ENCODE peak calls at places on chromosomes 2 and 18, in nine cellular contexts. One of them, this sample, is unnamed. For H3K4me1, the result is how much of the 10 kb centered on the place peaks cover.

GRCh38 chr2:143125647-143126046 is 3.6 kb upstream of the ARHGAP15 start:
- DNase-seq in neural progenitor cell: no peak
- DNase-seq in left ventricle myocardium inferior: no peak
- DNase-seq in uterus: no peak
- DNase-seq in mammary epithelial cell: no peak
- DNase-seq in cardiac muscle cell: no peak
- DNase-seq in K562: no peak
- DNase-seq in adrenal gland: no peak
- DNase-seq in prostate gland: no peak
- DNase-seq in this sample: no peak

GRCh38 chr2:196900843-196901242 is 25.7 kb downstream of the PGAP1 start:
- DNase-seq in prostate gland: no peak
- DNase-seq in mammary epithelial cell: no peak
- DNase-seq in cardiac muscle cell: no peak
- DNase-seq in neural progenitor cell: no peak
- DNase-seq in K562: no peak
- DNase-seq in adrenal gland: no peak
- DNase-seq in left ventricle myocardium inferior: no peak
- DNase-seq in uterus: no peak
- DNase-seq in this sample: no peak

GRCh38 chr2:27960237-27960912 is 69.8 kb downstream of the BABAM2 start:
- DNase-seq in K562: no peak
- DNase-seq in neural progenitor cell: no peak
- DNase-seq in left ventricle myocardium inferior: no peak
- DNase-seq in uterus: no peak
- DNase-seq in prostate gland: no peak
- DNase-seq in adrenal gland: no peak
- DNase-seq in cardiac muscle cell: peak
- DNase-seq in mammary epithelial cell: peak
- DNase-seq in this sample: no peak

GRCh38 chr2:128799736-128800135 is 481.1 kb upstream of the HS6ST1 start:
- DNase-seq in adrenal gland: no peak
- DNase-seq in prostate gland: no peak
- DNase-seq in left ventricle myocardium inferior: no peak
- DNase-seq in cardiac muscle cell: no peak
- DNase-seq in neural progenitor cell: no peak
- DNase-seq in K562: no peak
- DNase-seq in uterus: no peak
- DNase-seq in mammary epithelial cell: no peak
- DNase-seq in this sample: no peak

GRCh38 chr2:120300385-120300784 is 45.6 kb upstream of the INHBB start:
- DNase-seq in cardiac muscle cell: no peak
- DNase-seq in K562: no peak
- DNase-seq in left ventricle myocardium inferior: no peak
- DNase-seq in mammary epithelial cell: no peak
- DNase-seq in adrenal gland: no peak
- DNase-seq in prostate gland: no peak
- DNase-seq in uterus: no peak
- DNase-seq in neural progenitor cell: no peak
- DNase-seq in this sample: no peak

GRCh38 chr18:59696311-59697235 is 650 bp downstream of the CCBE1 start:
- DNase-seq in neural progenitor cell: peak
- DNase-seq in mammary epithelial cell: peak
- DNase-seq in cardiac muscle cell: peak
- DNase-seq in uterus: peak
- DNase-seq in adrenal gland: peak
- DNase-seq in K562: no peak
- DNase-seq in prostate gland: no peak
- DNase-seq in left ventricle myocardium inferior: peak
- DNase-seq in this sample: no peak

GRCh38 chr2:65932571-65932970 is 500.2 kb upstream of the SPRED2 start:
- DNase-seq in cardiac muscle cell: no peak
- DNase-seq in mammary epithelial cell: no peak
- DNase-seq in uterus: no peak
- DNase-seq in adrenal gland: no peak
- DNase-seq in K562: no peak
- DNase-seq in neural progenitor cell: no peak
- DNase-seq in left ventricle myocardium inferior: no peak
- DNase-seq in prostate gland: no peak
- DNase-seq in this sample: no peak

GRCh38 chr2:230933521-230934180 is 8.6 kb upstream of the GPR55 start:
- DNase-seq in mammary epithelial cell: no peak
- DNase-seq in neural progenitor cell: no peak
- DNase-seq in cardiac muscle cell: no peak
- DNase-seq in adrenal gland: no peak
- DNase-seq in left ventricle myocardium inferior: no peak
- DNase-seq in K562: no peak
- DNase-seq in prostate gland: no peak
- DNase-seq in uterus: peak
- DNase-seq in this sample: no peak

GRCh38 chr18:26425148-26425531 is 123.2 kb downstream of the KCTD1 start:
- DNase-seq in uterus: no peak
- DNase-seq in neural progenitor cell: no peak
- DNase-seq in K562: no peak
- DNase-seq in prostate gland: no peak
- DNase-seq in adrenal gland: no peak
- DNase-seq in cardiac muscle cell: peak
- DNase-seq in mammary epithelial cell: peak
- DNase-seq in left ventricle myocardium inferior: no peak
- DNase-seq in this sample: no peak

GRCh38 chr2:173963323-173963816 is 1.8 kb downstream of the SP3 start:
- DNase-seq in cardiac muscle cell: peak
- DNase-seq in prostate gland: no peak
- DNase-seq in left ventricle myocardium inferior: no peak
- DNase-seq in uterus: no peak
- DNase-seq in mammary epithelial cell: peak
- DNase-seq in K562: peak
- DNase-seq in neural progenitor cell: no peak
- DNase-seq in adrenal gland: peak
- DNase-seq in this sample: peak

GRCh38 chr2:65918760-65919187 is 486.4 kb upstream of the SPRED2 start:
- DNase-seq in K562: peak
- DNase-seq in uterus: no peak
- DNase-seq in neural progenitor cell: no peak
- DNase-seq in prostate gland: no peak
- DNase-seq in adrenal gland: no peak
- DNase-seq in left ventricle myocardium inferior: no peak
- DNase-seq in cardiac muscle cell: no peak
- DNase-seq in mammary epithelial cell: no peak
- DNase-seq in this sample: no peak

GRCh38 chr18:13464432-13465125 is 246.0 kb downstream of the LDLRAD4 start:
- DNase-seq in prostate gland: no peak
- DNase-seq in mammary epithelial cell: no peak
- DNase-seq in left ventricle myocardium inferior: peak
- DNase-seq in neural progenitor cell: no peak
- DNase-seq in K562: no peak
- DNase-seq in adrenal gland: peak
- DNase-seq in cardiac muscle cell: peak
- DNase-seq in uterus: no peak
- DNase-seq in this sample: peak

GRCh38 chr2:173184031-173185004 is 108.7 kb downstream of the MAP3K20 start:
- DNase-seq in mammary epithelial cell: peak
- DNase-seq in K562: peak
- DNase-seq in prostate gland: no peak
- DNase-seq in cardiac muscle cell: peak
- DNase-seq in adrenal gland: peak
- DNase-seq in neural progenitor cell: peak
- DNase-seq in left ventricle myocardium inferior: no peak
- DNase-seq in uterus: peak
- DNase-seq in this sample: no peak

GRCh38 chr18:42296723-42297122 is 341.7 kb downstream of the PIK3C3 start:
- DNase-seq in prostate gland: no peak
- DNase-seq in cardiac muscle cell: peak
- DNase-seq in adrenal gland: no peak
- DNase-seq in K562: no peak
- DNase-seq in left ventricle myocardium inferior: no peak
- DNase-seq in neural progenitor cell: no peak
- DNase-seq in mammary epithelial cell: no peak
- DNase-seq in uterus: no peak
- DNase-seq in this sample: no peak

GRCh38 chr18:42296192-42296591 is 341.2 kb downstream of the PIK3C3 start:
- DNase-seq in neural progenitor cell: no peak
- DNase-seq in uterus: no peak
- DNase-seq in prostate gland: no peak
- DNase-seq in adrenal gland: no peak
- DNase-seq in K562: no peak
- DNase-seq in left ventricle myocardium inferior: no peak
- DNase-seq in mammary epithelial cell: no peak
- DNase-seq in cardiac muscle cell: no peak
- DNase-seq in this sample: no peak

GRCh38 chr18:42298744-42299685 is 344.0 kb downstream of the PIK3C3 start:
- DNase-seq in K562: peak
- DNase-seq in uterus: peak
- DNase-seq in prostate gland: peak
- DNase-seq in mammary epithelial cell: peak
- DNase-seq in neural progenitor cell: peak
- DNase-seq in left ventricle myocardium inferior: peak
- DNase-seq in adrenal gland: peak
- DNase-seq in cardiac muscle cell: peak
- DNase-seq in this sample: peak
- H3K4me3 ChIP-seq in K562: no peak
- H3K4me3 ChIP-seq in uterus: peak
- H3K4me3 ChIP-seq in prostate gland: no peak
- H3K4me3 ChIP-seq in mammary epithelial cell: no peak
- H3K4me3 ChIP-seq in neural progenitor cell: no peak
- H3K4me3 ChIP-seq in left ventricle myocardium inferior: peak
- H3K4me3 ChIP-seq in adrenal gland: peak
- H3K4me3 ChIP-seq in cardiac muscle cell: no peak
- H3K4me3 ChIP-seq in this sample: no peak

GRCh38 chr2:10521356-10521755 is 73.2 kb upstream of the ODC1 start:
- DNase-seq in cardiac muscle cell: no peak
- DNase-seq in K562: no peak
- DNase-seq in prostate gland: no peak
- DNase-seq in neural progenitor cell: no peak
- DNase-seq in uterus: no peak
- DNase-seq in mammary epithelial cell: no peak
- DNase-seq in left ventricle myocardium inferior: no peak
- DNase-seq in adrenal gland: no peak
- DNase-seq in this sample: no peak

GRCh38 chr2:10519067-10519740 is 71.1 kb upstream of the ODC1 start:
- DNase-seq in K562: no peak
- DNase-seq in uterus: no peak
- DNase-seq in cardiac muscle cell: no peak
- DNase-seq in neural progenitor cell: no peak
- DNase-seq in mammary epithelial cell: no peak
- DNase-seq in adrenal gland: no peak
- DNase-seq in prostate gland: no peak
- DNase-seq in left ventricle myocardium inferior: no peak
- DNase-seq in this sample: no peak

GRCh38 chr2:10518470-10519060 is 70.4 kb upstream of the ODC1 start:
- DNase-seq in adrenal gland: no peak
- DNase-seq in prostate gland: no peak
- DNase-seq in mammary epithelial cell: no peak
- DNase-seq in uterus: no peak
- DNase-seq in neural progenitor cell: no peak
- DNase-seq in K562: no peak
- DNase-seq in cardiac muscle cell: no peak
- DNase-seq in left ventricle myocardium inferior: no peak
- DNase-seq in this sample: no peak

GRCh38 chr2:10520926-10521325 is 72.8 kb upstream of the ODC1 start:
- DNase-seq in left ventricle myocardium inferior: no peak
- DNase-seq in cardiac muscle cell: no peak
- DNase-seq in mammary epithelial cell: no peak
- DNase-seq in K562: no peak
- DNase-seq in uterus: no peak
- DNase-seq in adrenal gland: no peak
- DNase-seq in neural progenitor cell: no peak
- DNase-seq in prostate gland: no peak
- DNase-seq in this sample: no peak

GRCh38 chr2:10520154-10520553 is 72.0 kb upstream of the ODC1 start:
- DNase-seq in left ventricle myocardium inferior: no peak
- DNase-seq in prostate gland: no peak
- DNase-seq in mammary epithelial cell: no peak
- DNase-seq in uterus: no peak
- DNase-seq in neural progenitor cell: no peak
- DNase-seq in K562: no peak
- DNase-seq in adrenal gland: no peak
- DNase-seq in cardiac muscle cell: no peak
- DNase-seq in this sample: peak
- TF ChIP-seq CTCF in left ventricle myocardium inferior: no peak
- TF ChIP-seq CTCF in prostate gland: no peak
- TF ChIP-seq CTCF in mammary epithelial cell: no peak
- TF ChIP-seq CTCF in uterus: no peak
- TF ChIP-seq CTCF in neural progenitor cell: peak
- TF ChIP-seq CTCF in K562: peak
- TF ChIP-seq CTCF in adrenal gland: no peak
- TF ChIP-seq CTCF in cardiac muscle cell: no peak
- TF ChIP-seq CTCF in this sample: no peak

DNA sequence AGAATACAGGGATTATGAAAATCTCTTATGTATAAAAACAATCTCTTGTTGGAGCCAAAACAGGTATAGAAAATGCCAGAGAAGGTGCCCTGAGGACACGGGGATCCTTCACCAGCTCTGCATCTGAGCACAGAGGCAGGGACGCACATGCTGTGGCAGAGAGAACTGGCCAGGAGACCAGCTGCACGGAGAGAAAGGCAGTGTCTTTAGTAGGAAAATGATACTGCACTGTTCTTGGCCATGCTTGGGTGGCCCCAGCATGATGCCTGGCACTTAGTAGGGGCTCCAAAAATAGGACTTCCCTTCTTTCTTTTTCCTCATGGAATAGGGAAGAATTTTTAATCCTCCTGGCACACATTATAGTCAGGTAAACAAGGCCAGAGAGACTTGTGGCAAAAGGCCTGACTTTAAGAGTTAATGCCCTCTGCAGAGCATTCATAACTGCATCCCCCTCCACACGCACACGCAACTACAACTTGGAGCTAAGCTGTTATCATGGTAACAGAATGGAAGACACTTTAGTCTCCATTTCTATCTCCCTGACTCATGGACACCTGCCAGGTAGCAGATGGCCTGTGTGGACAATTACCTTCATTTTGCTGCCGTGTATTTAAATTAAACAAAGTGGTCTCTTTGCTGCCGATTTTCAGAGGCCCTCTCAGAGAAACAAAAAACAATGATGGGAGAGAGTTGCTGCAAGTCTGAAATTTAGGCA is 59.7 kb upstream of the DNMT3A start:
- DNase-seq in cardiac muscle cell: no peak
- DNase-seq in prostate gland: no peak
- DNase-seq in left ventricle myocardium inferior: no peak
- DNase-seq in uterus: no peak
- DNase-seq in mammary epithelial cell: no peak
- DNase-seq in neural progenitor cell: no peak
- DNase-seq in adrenal gland: no peak
- DNase-seq in K562: no peak
- DNase-seq in this sample: no peak
- H3K4me1 ChIP-seq in cardiac muscle cell: under half
- H3K4me1 ChIP-seq in prostate gland: under half
- H3K4me1 ChIP-seq in left ventricle myocardium inferior: under half
- H3K4me1 ChIP-seq in uterus: under half
- H3K4me1 ChIP-seq in mammary epithelial cell: under half
- H3K4me1 ChIP-seq in neural progenitor cell: under half
- H3K4me1 ChIP-seq in adrenal gland: under half
- H3K4me1 ChIP-seq in K562: under half
- H3K4me1 ChIP-seq in this sample: under half

DNA sequence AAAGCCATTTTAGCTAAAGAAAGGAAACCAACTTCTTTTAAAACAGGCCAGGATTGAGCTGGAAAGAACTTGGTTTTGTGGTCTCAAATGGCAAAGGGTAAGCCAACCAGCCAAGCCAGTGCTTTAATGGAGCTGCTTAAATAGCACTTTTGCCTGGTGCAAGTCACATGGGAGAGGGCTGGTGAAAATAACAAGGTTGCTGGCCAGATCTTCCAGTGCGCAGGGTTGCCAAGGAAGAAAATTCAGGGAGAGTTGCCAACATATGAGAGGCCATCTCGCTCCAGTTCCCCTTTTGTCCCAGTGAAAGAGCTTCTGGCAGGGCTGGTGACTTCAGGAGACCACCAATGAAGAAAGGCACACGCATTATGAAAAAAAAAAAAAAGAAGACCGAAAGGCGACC is 57.3 kb downstream of the IRS1 start:
- DNase-seq in neural progenitor cell: peak
- DNase-seq in K562: no peak
- DNase-seq in prostate gland: peak
- DNase-seq in uterus: peak
- DNase-seq in mammary epithelial cell: no peak
- DNase-seq in adrenal gland: peak
- DNase-seq in left ventricle myocardium inferior: peak
- DNase-seq in cardiac muscle cell: peak
- DNase-seq in this sample: no peak
- H3K4me3 ChIP-seq in neural progenitor cell: no peak
- H3K4me3 ChIP-seq in K562: no peak
- H3K4me3 ChIP-seq in prostate gland: no peak
- H3K4me3 ChIP-seq in uterus: no peak
- H3K4me3 ChIP-seq in mammary epithelial cell: no peak
- H3K4me3 ChIP-seq in adrenal gland: no peak
- H3K4me3 ChIP-seq in left ventricle myocardium inferior: no peak
- H3K4me3 ChIP-seq in cardiac muscle cell: no peak
- H3K4me3 ChIP-seq in this sample: no peak